ENCODE peak calls at places on chromosome 17, in four cellular contexts. I, K, C and Q are unnamed samples. For H3K4me1, the result is how much of the 10 kb centered on the place peaks cover.

GRCh38 chr17:234163-235047 is 53.0 kb upstream of the DOC2B start:
- DNase-seq in C (no peak), I (no peak), K (no peak), Q (no peak)

GRCh38 chr17:64212122-64212521 is 50.9 kb downstream of the TEX2 start:
- DNase-seq in K (no peak), C (no peak), I (no peak), Q (no peak)

GRCh38 chr17:39573447-39574298 is 34.0 kb downstream of the NEUROD2 start:
- DNase-seq in I (peak), C (peak), K (peak), Q (peak)

GRCh38 chr17:82384051-82384729 is 12.6 kb downstream of the UTS2R start:
- DNase-seq in K (no peak), C (no peak), I (no peak), Q (no peak)

GRCh38 chr17:74919440-74920305 is 3.4 kb downstream of the USH1G start:
- DNase-seq in C (peak), K (no peak), I (no peak), Q (no peak)

GRCh38 chr17:37447641-37448040 is 41.0 kb downstream of the TADA2A start:
- DNase-seq in K (no peak), C (no peak), I (no peak), Q (no peak)

GRCh38 chr17:32634167-32634566 is 147.4 kb downstream of the CDK5R1 start:
- DNase-seq in I (no peak), C (no peak), K (no peak), Q (no peak)

GRCh38 chr17:6269474-6269873 is 165.4 kb downstream of the AIPL1 start:
- DNase-seq in C (no peak), K (no peak), I (no peak), Q (peak)

GRCh38 chr17:69734656-69735055 is 320.2 kb downstream of the MAP2K6 start:
- DNase-seq in I (no peak), C (no peak), K (no peak), Q (no peak)

GRCh38 chr17:35051183-35051578 is 12.3 kb downstream of the RFFL start:
- DNase-seq in I (peak), K (no peak), C (peak), Q (no peak)

GRCh38 chr17:81713556-81714411 is 1.7 kb downstream of the SLC25A10 start:
- DNase-seq in C (peak), K (no peak), I (no peak), Q (peak)

GRCh38 chr17:82126479-82127314 is 28.7 kb upstream of the FASN start:
- DNase-seq in I (peak), K (no peak), C (no peak), Q (no peak)

GRCh38 chr17:56699186-56699895 is 105.8 kb downstream of the NOG start:
- DNase-seq in I (no peak), K (no peak), C (peak), Q (peak)

GRCh38 chr17:10756146-10756545 is 26.3 kb upstream of the TMEM220 start:
- DNase-seq in C (peak), K (no peak), I (no peak), Q (no peak)

GRCh38 chr17:49914096-49914490 is 54.9 kb upstream of the DLX4 start:
- DNase-seq in C (no peak), K (no peak), I (no peak), Q (no peak)

GRCh38 chr17:48756816-48757215 is 28.3 kb upstream of the HOXB13 start:
- DNase-seq in K (no peak), I (no peak), C (peak), Q (no peak)

GRCh38 chr17:10082795-10083194 is 115.6 kb downstream of the GAS7 start:
- DNase-seq in K (no peak), I (no peak), C (no peak), Q (no peak)

GRCh38 chr17:44786551-44787081 is 27.8 kb downstream of the ADAM11 start:
- DNase-seq in I (no peak), C (no peak), K (no peak), Q (no peak)

GRCh38 chr17:29140631-29141483 is 39.3 kb downstream of the MYO18A start:
- DNase-seq in K (peak), C (no peak), I (peak), Q (no peak)

GRCh38 chr17:34565715-34566114 is 13.7 kb upstream of the TMEM132E start:
- DNase-seq in I (no peak), C (no peak), K (no peak), Q (no peak)

GRCh38 chr17:69733171-69734014 is 318.9 kb downstream of the MAP2K6 start:
- DNase-seq in I (no peak), K (no peak), C (no peak), Q (peak)

GRCh38 chr17:54196751-54197150 is 374.0 kb downstream of the KIF2B start:
- DNase-seq in K (no peak), C (no peak), I (no peak), Q (no peak)

GRCh38 chr17:79951361-79952264 is 84.1 kb downstream of the TBC1D16 start:
- DNase-seq in C (peak), K (peak), I (no peak), Q (peak)

GRCh38 chr17:60554377-60554788 is 28.3 kb upstream of the APPBP2 start:
- DNase-seq in C (peak), K (no peak), I (no peak), Q (no peak)

GRCh38 chr17:8188408-8188839 is 1.6 kb downstream of the BORCS6 start:
- DNase-seq in I (peak), K (no peak), C (peak), Q (no peak)

GRCh38 chr17:59373879-59374495 is 42.5 kb downstream of the YPEL2 start:
- DNase-seq in C (peak), I (no peak), K (no peak), Q (peak)

GRCh38 chr17:50931003-50931878 is 65.1 kb upstream of the TOB1 start:
- DNase-seq in K (peak), C (peak), I (peak), Q (peak)

GRCh38 chr17:17154556-17154955 is 51.6 kb downstream of the PLD6 start:
- DNase-seq in I (no peak), C (no peak), K (no peak), Q (no peak)

GRCh38 chr17:30379303-30380105 is 777 bp downstream of the CPD start:
- DNase-seq in I (peak), K (peak), C (peak), Q (no peak)

GRCh38 chr17:3794890-3795757 is 5.9 kb downstream of the ITGAE start:
- DNase-seq in K (no peak), C (no peak), I (peak), Q (peak)

GRCh38 chr17:40304464-40304863 is 4.5 kb upstream of the RARA start:
- DNase-seq in I (no peak), K (no peak), C (no peak), Q (no peak)

GRCh38 chr17:46013502-46014165 is 14.6 kb downstream of the STH start:
- DNase-seq in I (no peak), K (no peak), C (no peak), Q (no peak)

GRCh38 chr17:70190959-70191805 is 21.9 kb downstream of the KCNJ2 start:
- DNase-seq in I (no peak), K (no peak), C (peak), Q (no peak)

GRCh38 chr17:49486012-49486641 is 9.0 kb upstream of the NGFR start:
- DNase-seq in C (no peak), K (no peak), I (no peak), Q (peak)

GRCh38 chr17:40547079-40547784 is 18.0 kb downstream of the CCR7 start:
- DNase-seq in I (peak), K (no peak), C (no peak), Q (peak)

GRCh38 chr17:61474934-61475333 is 22.7 kb downstream of the TBX4 start:
- DNase-seq in I (no peak), C (no peak), K (no peak), Q (no peak)

GRCh38 chr17:81113158-81113724 is 52.1 kb upstream of the PVALEF start:
- DNase-seq in K (no peak), C (no peak), I (no peak), Q (no peak)

GRCh38 chr17:3539881-3540540 is 17.6 kb downstream of the TRPV3 start:
- DNase-seq in K (no peak), C (no peak), I (no peak), Q (peak)

GRCh38 chr17:80984749-80985148 is 6.9 kb upstream of the CHMP6 start:
- DNase-seq in K (peak), I (no peak), C (no peak), Q (peak)

DNA sequence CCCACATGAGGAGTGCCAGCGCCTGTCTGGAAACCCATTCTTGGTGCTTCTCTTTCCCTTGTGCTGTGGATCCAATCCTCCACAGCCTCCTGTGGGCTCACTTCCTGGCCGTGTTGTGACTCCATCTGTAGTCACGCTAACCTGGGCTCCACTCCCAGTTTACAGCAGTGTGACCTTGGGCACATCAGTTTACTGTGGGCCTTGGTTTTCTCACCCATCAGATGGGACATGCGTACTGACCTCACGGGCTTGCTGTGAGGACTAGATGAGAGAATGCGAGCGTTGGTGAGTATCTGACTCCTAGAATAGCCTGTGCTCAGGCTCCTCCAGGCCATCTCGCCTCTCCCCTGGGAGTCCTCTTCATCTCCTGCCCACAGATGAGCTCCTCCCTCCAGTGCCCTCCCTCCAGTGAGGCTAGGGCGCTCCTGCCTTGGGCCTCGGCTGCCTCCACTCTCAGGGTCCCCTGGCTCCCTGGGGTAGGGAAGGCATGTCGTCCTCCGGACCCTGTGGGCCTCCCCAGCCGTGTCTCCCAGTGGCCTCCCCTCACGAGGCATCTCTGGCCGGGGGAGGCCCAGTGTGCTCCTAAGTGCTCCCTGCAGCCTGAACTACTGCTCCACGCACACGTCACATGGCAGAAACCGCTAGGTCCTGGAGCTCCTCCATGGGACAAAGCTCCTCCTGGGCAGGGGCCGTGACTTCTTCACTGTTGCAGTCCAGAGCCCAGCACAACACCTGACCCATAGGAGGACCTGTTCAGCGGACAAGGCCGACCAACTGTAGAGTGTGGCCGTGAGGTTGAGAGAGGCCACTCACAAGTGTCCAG is 5.2 kb upstream of the FOXJ1 start:
- DNase-seq in K (no peak), C (no peak), I (no peak), Q (no peak)
- H3K4me1 ChIP-seq in K (under half), C (under half), I (under half), Q (under half)

GRCh38 chr17:47184671-47185070 is 4.4 kb downstream of the CDC27 start:
- DNase-seq in I (no peak), K (no peak), C (no peak), Q (no peak)
- H3K4me1 ChIP-seq in I (under half), K (under half), C (under half), Q (under half)

GRCh38 chr17:78140169-78141051 is 5.8 kb upstream of the C17orf99 start:
- DNase-seq in K (peak), C (peak), I (peak), Q (peak)

GRCh38 chr17:78143214-78144145 is 2.7 kb upstream of the C17orf99 start:
- DNase-seq in K (no peak), C (no peak), I (no peak), Q (no peak)

GRCh38 chr17:78144146-78144719 is 2.0 kb upstream of the C17orf99 start:
- DNase-seq in I (peak), K (peak), C (peak), Q (peak)

GRCh38 chr17:78141437-78142112 is 4.6 kb upstream of the C17orf99 start:
- DNase-seq in K (no peak), C (no peak), I (no peak), Q (no peak)

GRCh38 chr17:78142113-78142861 is 3.9 kb upstream of the C17orf99 start:
- DNase-seq in C (peak), I (no peak), K (no peak), Q (peak)
- H3K4me1 ChIP-seq in C (half or more), I (half or more), K (under half), Q (under half)

DNA sequence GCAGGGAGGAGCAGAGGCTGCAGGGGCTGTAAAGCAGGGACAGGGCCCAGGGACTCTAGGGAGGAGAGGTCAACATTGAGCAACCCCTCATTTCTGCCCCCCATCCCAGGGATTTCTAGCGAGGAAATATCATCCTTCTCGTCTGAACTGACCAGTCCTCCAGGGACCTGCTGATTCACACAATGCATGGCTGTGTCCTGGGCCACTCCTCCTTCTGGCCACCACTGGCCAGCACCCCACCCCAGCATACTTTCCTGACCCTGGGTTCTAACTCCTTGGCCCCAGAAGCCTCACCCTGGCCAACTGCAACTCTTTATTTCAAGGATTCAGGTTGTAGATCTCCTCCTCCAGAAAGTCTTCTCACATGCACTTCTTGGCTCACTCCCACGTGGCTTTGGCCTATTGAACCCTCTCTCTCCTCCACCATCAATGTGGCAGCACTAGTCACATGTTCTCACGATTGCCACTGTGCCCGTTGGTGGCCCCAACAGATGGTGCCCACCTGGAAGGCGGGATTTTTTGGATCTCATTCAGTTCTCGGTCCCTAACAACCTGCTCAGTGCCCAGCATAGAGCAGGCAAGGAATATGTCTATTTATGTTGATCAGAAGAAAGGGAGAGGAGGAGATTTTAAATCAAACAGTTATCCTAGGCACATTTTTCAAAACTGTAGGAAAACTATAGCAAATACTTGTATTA is 41.5 kb downstream of the CUEDC1 start:
- DNase-seq in K (no peak), C (no peak), I (no peak), Q (no peak)
- H3K4me1 ChIP-seq in K (under half), C (half or more), I (half or more), Q (under half)

GRCh38 chr17:18191071-18191667 is 7.5 kb downstream of the ALKBH5 start:
- DNase-seq in I (no peak), K (no peak), C (peak), Q (peak)
- H3K4me1 ChIP-seq in I (half or more), K (under half), C (half or more), Q (under half)

DNA sequence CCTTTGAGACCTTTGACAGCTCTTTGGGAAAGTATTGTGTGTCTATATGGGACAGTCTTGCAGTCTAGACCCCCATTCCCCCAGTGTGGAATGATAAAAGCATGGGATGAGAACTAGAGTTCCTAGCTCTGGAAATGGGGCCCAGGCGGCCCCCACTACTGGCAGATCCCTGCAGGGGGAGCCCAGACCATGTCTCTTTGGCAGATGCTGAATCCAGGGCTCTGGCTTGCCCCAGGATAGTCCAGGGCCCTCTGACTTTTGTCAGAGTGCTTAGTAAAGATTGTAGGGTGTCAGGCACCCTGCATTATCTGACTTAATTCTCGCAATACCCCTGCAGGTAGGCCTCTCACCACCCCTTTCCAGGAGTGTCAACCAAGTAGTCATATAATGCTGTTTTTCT is 8.3 kb downstream of the ALKBH5 start:
- DNase-seq in C (no peak), K (no peak), I (no peak), Q (no peak)
- H3K4me1 ChIP-seq in C (half or more), K (under half), I (half or more), Q (under half)